ENCODE peak calls at places on chromosomes 2 and 18, in six cellular contexts. H is endothelial cell of umbilical vein, T is A549, J is HepG2, B is WTC11, X is K562. Z is an unnamed sample.

GRCh38 chr18:49685231-49685942 is 123.5 kb downstream of the LIPG start:
- DNase-seq in H (peak; percentile 96), T (no peak), J (no peak), B (no peak), X (no peak), Z (no peak)

GRCh38 chr2:208363485-208363884 is 43.1 kb upstream of the PTH2R start:
- DNase-seq in H (peak; percentile 7), T (no peak), J (no peak), B (no peak), X (no peak), Z (no peak)

GRCh38 chr2:151973901-151974199 is 125.0 kb downstream of the CACNB4 start:
- DNase-seq in H (peak; percentile 46), T (no peak), J (peak; percentile 66), B (peak; percentile 31), X (no peak), Z (no peak)

GRCh38 chr2:53104263-53104662 is 663.3 kb upstream of the CHAC2 start:
- DNase-seq in H (peak; percentile 54), T (no peak), J (peak; percentile 90), B (no peak), X (no peak), Z (peak; percentile 68)

GRCh38 chr2:20351555-20352229 is 1.0 kb upstream of the PUM2 start:
- DNase-seq in H (no peak), T (no peak), J (peak; percentile 90), B (no peak), X (no peak), Z (no peak)

GRCh38 chr2:27724905-27725693 is 46.4 kb upstream of the MRPL33 start:
- DNase-seq in H (no peak), T (no peak), J (peak; percentile 84), B (no peak), X (no peak), Z (no peak)

GRCh38 chr2:20091305-20091991 is 40.0 kb upstream of the LAPTM4A start:
- DNase-seq in H (peak; percentile 61), T (peak; percentile 49), J (no peak), B (no peak), X (peak; percentile 46), Z (no peak)

GRCh38 chr2:112662702-112663101 is 17.0 kb downstream of the SLC20A1 start:
- DNase-seq in H (no peak), T (no peak), J (no peak), B (no peak), X (no peak), Z (no peak)

GRCh38 chr2:170362313-170362795 is 184.4 kb downstream of the MYO3B start:
- DNase-seq in H (no peak), T (no peak), J (no peak), B (no peak), X (no peak), Z (no peak)

GRCh38 chr2:55159037-55159651 is 72.9 kb downstream of the CLHC1 start:
- DNase-seq in H (peak; percentile 37), T (no peak), J (no peak), B (no peak), X (no peak), Z (no peak)

GRCh38 chr2:150619607-150620330 is 132.3 kb upstream of the RND3 start:
- DNase-seq in H (peak; percentile 65), T (no peak), J (no peak), B (no peak), X (no peak), Z (no peak)

GRCh38 chr18:35971661-35972196 is 750 bp upstream of the RMP24 start:
- DNase-seq in H (no peak), T (no peak), J (peak; percentile 10), B (no peak), X (no peak), Z (no peak)

GRCh38 chr2:71466301-71467179 is 13.2 kb downstream of the DYSF start:
- DNase-seq in H (peak; percentile 52), T (peak; percentile 46), J (no peak), B (peak; percentile 66), X (no peak), Z (no peak)

GRCh38 chr18:55920063-55920462 is 332.1 kb upstream of the TCF4 start:
- DNase-seq in H (no peak), T (no peak), J (no peak), B (no peak), X (no peak), Z (no peak)

GRCh38 chr2:151551556-151551955 is 141.9 kb downstream of the RIF1 start:
- DNase-seq in H (no peak), T (no peak), J (no peak), B (no peak), X (no peak), Z (no peak)

GRCh38 chr2:9690716-9691498 is 60.1 kb upstream of the YWHAQ start:
- DNase-seq in H (no peak), T (no peak), J (no peak), B (no peak), X (no peak), Z (no peak)

GRCh38 chr2:218516614-218517013 is 51.5 kb downstream of the USP37 start:
- DNase-seq in H (no peak), T (peak; percentile 6), J (peak; percentile 36), B (no peak), X (peak; percentile 31), Z (peak; percentile 23)

GRCh38 chr2:127084611-127085031 is 22.3 kb downstream of the BIN1 start:
- DNase-seq in H (no peak), T (no peak), J (no peak), B (no peak), X (no peak), Z (no peak)

GRCh38 chr2:127085260-127085666 is 21.7 kb downstream of the BIN1 start:
- DNase-seq in H (no peak), T (no peak), J (no peak), B (no peak), X (no peak), Z (no peak)

GRCh38 chr2:127082974-127083373 is 24.0 kb downstream of the BIN1 start:
- DNase-seq in H (no peak), T (no peak), J (no peak), B (no peak), X (no peak), Z (no peak)

GRCh38 chr2:127081826-127082633 is 24.9 kb downstream of the BIN1 start:
- DNase-seq in H (no peak), T (no peak), J (no peak), B (no peak), X (peak; percentile 48), Z (no peak)

DNA sequence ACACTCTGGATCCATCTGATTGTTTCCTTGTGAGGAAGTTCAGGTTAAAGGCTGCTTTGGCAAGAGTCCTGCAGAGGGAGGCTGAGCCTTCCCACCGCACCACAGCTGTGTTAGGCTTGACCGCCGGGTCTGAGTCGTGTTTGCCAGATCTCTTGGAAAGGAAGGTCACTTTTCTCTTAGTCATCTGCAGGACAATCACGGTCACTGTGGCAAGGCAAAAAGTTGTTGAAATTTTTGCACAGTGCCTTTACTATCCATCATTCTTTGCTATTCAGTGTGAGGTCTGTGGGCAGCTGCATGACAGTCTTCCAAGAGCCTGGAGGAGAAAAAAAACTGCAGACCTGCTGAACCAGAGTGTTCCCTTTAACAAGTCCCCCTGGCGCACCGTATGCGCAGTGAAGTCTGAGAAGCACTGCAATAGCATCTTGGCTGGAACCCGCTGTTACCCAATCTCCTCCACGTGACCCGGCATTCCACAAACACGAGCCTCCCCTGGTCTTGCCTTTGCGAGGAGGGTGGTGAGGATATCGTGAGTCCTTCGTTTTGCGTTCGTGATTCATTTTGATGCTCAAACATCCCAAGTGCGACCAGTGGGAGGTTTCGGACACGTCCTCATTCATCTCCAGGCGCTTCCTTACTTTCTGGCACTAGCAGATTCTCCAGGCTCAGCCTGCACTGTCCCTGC is 23.0 kb downstream of the BIN1 start:
- DNase-seq in H (peak; percentile 84), T (no peak), J (no peak), B (no peak), X (no peak), Z (no peak)
- TF ChIP-seq MAX in H (no peak), T (no peak), J (no peak), B (no peak), X (no peak), Z (no peak)

DNA sequence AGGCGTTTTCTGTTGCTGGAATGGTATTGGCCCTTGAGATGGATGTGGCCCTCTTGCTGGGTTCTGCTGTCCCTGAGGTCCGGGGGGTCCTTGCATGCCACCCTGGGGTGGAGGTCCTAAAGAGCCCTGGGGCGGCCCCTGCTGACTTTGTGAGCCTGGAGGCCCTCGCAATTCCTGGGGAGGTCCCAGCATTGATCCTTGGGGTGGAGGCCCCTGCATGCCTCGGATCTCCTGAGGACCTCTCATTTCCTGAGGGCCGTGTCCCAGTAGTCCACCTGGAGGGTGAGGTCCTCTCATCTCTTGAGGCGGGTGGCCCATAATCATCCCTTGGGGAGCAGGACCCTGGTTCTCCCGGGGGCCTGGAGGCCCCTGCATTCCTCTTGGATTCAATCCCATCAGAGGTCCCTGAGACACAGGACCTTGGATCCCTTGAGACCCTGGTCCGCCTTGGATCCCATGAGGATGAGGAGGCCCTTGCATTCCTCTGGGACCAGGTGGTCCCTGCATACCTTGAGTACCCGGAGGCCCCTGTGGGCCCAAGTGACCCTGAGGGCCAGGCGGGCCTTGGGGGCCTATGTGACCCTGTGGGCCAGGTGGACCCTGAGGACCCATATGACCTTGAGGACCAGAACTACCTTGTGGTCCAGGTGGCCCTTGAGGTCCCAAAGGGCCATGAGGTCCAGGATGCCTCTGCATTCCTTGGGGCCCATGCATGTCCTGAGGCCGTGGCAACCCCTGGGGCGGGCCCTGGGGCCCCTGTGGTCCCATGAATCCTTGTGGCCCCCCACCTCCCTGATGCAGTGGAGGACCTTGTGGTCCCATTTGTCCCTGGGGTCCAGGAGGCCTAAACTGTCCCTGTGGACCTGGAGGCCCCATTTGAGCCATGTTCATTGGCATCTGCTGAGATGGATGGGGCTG is 18.3 kb downstream of the SFT2D3 start:
- DNase-seq in H (no peak), T (no peak), J (no peak), B (no peak), X (no peak), Z (no peak)
- TF ChIP-seq MAX in H (no peak), T (no peak), J (no peak), B (no peak), X (no peak), Z (no peak)

DNA sequence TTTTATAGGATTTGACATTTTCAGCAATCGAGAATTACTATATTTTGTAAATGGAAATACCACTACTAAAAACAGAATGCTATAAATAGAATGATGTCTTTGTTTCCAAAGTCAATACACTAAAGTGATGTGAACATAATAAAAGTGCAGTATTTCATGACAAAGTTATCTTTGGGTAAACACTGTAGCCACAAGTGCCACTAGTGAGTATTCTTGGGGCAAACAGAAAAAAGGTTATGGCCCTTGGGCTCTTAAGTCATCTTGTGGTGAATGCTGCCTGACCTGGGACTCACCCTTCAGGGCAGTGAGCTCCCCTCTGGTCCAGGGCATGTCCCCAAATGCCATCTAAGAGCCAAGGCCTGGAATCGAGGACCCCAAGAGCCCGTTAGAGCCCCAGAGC is 99.2 kb upstream of the KYNU start:
- DNase-seq in H (no peak), T (no peak), J (no peak), B (no peak), X (no peak), Z (no peak)
- TF ChIP-seq MAX in H (no peak), T (no peak), J (no peak), B (no peak), X (no peak), Z (no peak)

DNA sequence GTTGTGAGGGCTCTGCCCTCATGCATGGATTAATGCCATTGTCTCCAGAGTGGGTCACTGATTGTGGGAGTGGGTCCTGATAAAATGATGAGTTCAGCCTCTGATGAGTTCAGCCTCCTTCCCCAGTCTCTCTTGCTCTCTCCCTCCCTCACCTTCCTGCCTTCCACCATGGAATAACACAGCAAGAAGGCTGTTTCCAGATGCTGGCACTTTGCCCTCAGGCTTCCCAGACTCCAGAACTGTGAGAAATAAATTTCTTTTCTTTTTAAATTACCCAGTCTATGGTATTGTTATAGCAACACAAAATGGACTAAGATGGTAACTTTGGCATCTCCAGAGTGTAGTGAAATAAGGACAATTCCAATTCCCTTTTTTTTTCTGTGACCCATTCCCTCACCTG is 47.1 kb upstream of the MAP4K3 start:
- DNase-seq in H (peak; percentile 71), T (no peak), J (no peak), B (no peak), X (no peak), Z (no peak)
- TF ChIP-seq MAX in H (no peak), T (no peak), J (no peak), B (no peak), X (no peak), Z (no peak)